ENCODE peak calls at places on chromosomes 1 and 21, in five cellular contexts. C, V, U, S and B are unnamed samples.

GRCh38 chr1:87588445-87588844 is 259.8 kb downstream of the LMO4 start:
- DNase-seq in C (no peak), V (no peak), U (no peak), S (no peak), B (no peak)

GRCh38 chr21:45818904-45819285 is 162.7 kb upstream of the COL6A1 start:
- DNase-seq in C (no peak), V (no peak), U (no peak), S (no peak), B (no peak)

GRCh38 chr1:204438628-204439027 is 27.0 kb upstream of the PPP1R15B start:
- DNase-seq in C (peak; percentile 84), V (peak; percentile 70), U (peak; percentile 48), S (peak; percentile 62), B (no peak)

GRCh38 chr1:165703648-165704047 is 5.3 kb upstream of the ALDH9A1 start:
- DNase-seq in C (no peak), V (no peak), U (no peak), S (no peak), B (no peak)

GRCh38 chr1:161482610-161483009 is 22.6 kb upstream of the FCGR2A start:
- DNase-seq in C (no peak), V (no peak), U (no peak), S (no peak), B (no peak)

GRCh38 chr1:242524571-242525359 is at the start of gene PLD5:
- DNase-seq in C (peak; percentile 30), V (no peak), U (no peak), S (no peak), B (peak; percentile 35)

GRCh38 chr1:110106013-110106941 is 6.0 kb upstream of the UBL4B start:
- DNase-seq in C (peak; percentile 68), V (peak; percentile 80), U (peak; percentile 60), S (peak; percentile 65), B (no peak)

GRCh38 chr1:207999274-207999915 is 88.5 kb upstream of the CD34 start:
- DNase-seq in C (no peak), V (no peak), U (no peak), S (no peak), B (no peak)

GRCh38 chr1:171446396-171446795 is 38.9 kb upstream of the PRRC2C start:
- DNase-seq in C (no peak), V (no peak), U (no peak), S (no peak), B (no peak)

GRCh38 chr1:41716188-41717130 is 202.3 kb downstream of the HIVEP3 start:
- DNase-seq in C (no peak), V (no peak), U (no peak), S (no peak), B (no peak)

GRCh38 chr1:153962088-153963029 is 978 bp downstream of the SLC39A1 start:
- DNase-seq in C (peak; percentile 82), V (peak; percentile 78), U (peak; percentile 26), S (peak; percentile 48), B (peak; percentile 79)

GRCh38 chr1:227318852-227319607 is 738 bp upstream of the CDC42BPA start:
- DNase-seq in C (peak; percentile 61), V (peak; percentile 53), U (peak; percentile 49), S (peak; percentile 55), B (no peak)

GRCh38 chr1:109151146-109151545 is 37.2 kb downstream of the ELAPOR1 start:
- DNase-seq in C (peak; percentile 62), V (no peak), U (no peak), S (peak; percentile 57), B (no peak)

GRCh38 chr1:37038703-37039093 is 4.4 kb upstream of the GRIK3 start:
- DNase-seq in C (no peak), V (no peak), U (no peak), S (no peak), B (no peak)

GRCh38 chr1:101235241-101235695 is 1.6 kb upstream of the S1PR1 start:
- DNase-seq in C (no peak), V (no peak), U (no peak), S (no peak), B (no peak)

GRCh38 chr1:47690341-47691244 is 252.7 kb downstream of the FOXD2 start:
- DNase-seq in C (no peak), V (no peak), U (no peak), S (no peak), B (no peak)

GRCh38 chr21:17682924-17683323 is 70.2 kb upstream of the BTG3 start:
- DNase-seq in C (no peak), V (no peak), U (no peak), S (no peak), B (no peak)

GRCh38 chr21:15659768-15660423 is 69.9 kb upstream of the USP25 start:
- DNase-seq in C (no peak), V (no peak), U (no peak), S (no peak), B (no peak)

GRCh38 chr1:98035587-98035986 is 114.8 kb upstream of the DPYD start:
- DNase-seq in C (no peak), V (no peak), U (no peak), S (no peak), B (no peak)

GRCh38 chr21:45590726-45591618 is 48.7 kb upstream of the SLC19A1 start:
- DNase-seq in C (no peak), V (peak; percentile 49), U (no peak), S (no peak), B (peak; percentile 46)

DNA sequence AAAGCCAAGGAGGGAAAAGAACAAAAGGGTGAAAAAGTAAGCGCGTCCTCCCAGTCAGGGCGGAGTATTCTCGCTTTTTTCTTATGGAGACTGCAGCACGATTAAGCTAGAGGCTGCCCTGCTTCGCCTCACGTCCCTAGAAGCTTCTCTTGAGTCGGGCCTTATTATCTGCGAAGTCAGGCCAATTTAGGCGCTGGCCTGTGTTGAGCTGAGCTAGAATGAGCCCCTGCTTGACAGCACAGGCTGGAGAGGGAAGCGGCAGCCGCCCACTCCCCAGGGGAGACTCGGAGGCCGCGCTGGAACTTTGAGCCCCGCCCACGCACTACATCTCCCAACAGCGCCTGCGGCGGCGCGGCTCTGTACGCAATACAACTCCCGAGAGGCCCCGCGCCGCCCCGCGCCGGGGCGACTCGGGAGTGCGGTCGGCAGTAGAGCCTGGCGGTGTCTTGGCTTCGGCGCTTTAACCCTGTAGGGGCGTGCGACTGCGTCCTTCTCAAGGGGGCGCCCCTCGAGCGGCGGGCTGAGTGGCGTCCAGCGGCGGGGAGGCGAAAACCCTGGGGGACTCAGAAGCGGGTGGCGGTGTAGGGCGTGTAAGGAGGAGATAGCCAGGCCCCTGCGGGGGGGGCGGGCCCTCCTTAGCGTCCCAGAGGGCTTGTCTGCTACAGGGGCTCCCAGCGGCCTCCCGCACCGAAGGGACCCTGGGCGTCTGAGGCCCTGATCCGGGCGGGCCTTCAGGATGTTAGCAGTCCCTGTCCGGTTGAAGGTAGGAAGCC is 888 bp downstream of the ZNF436 start:
- DNase-seq in C (peak; percentile 91), V (peak; percentile 95), U (peak; percentile 88), S (peak; percentile 90), B (peak; percentile 93)
- TF ChIP-seq CTCF in C (no peak), V (no peak), U (no peak), S (peak; percentile 43), B (no peak)

GRCh38 chr1:33045814-33046213 is 9.1 kb upstream of the AK2 start:
- DNase-seq in C (no peak), V (no peak), U (no peak), S (no peak), B (no peak)
- H3K4me1 ChIP-seq in C (peaks cover 10% of the 10 kb centered on the region), V (peaks cover 10% of the 10 kb centered on the region), U (peaks cover 29% of the 10 kb centered on the region), S (no peaks in the 10 kb centered on the region), B (no peaks in the 10 kb centered on the region)

DNA sequence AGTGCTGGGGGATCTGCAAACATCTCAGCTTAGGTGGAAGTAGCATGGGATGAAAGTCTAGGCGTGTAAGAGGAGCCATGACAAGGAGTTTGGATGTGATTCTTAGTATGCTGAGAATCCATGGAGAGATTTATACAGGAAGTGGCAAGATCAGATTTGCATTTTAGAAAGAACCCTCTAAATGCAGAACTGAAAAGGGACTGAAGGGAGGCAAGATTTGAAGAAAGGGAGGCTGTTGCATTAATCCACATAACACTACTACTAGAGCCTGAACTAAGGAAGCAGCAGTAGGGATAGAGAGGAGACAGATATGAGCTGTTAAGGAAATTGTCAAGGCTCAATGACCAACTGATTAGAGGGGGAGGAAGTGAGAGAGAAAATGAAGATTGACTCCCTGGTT is 9.8 kb downstream of the C1orf74 start:
- DNase-seq in C (no peak), V (no peak), U (no peak), S (no peak), B (no peak)
- H3K4me3 ChIP-seq in C (no peak overlapping the region), V (no peak overlapping the region), U (no peak overlapping the region), S (no peak overlapping the region), B (no peak overlapping the region)

GRCh38 chr1:59570524-59570923 is 244.2 kb upstream of the HOOK1 start:
- DNase-seq in C (no peak), V (no peak), U (no peak), S (peak; percentile 80), B (peak; percentile 62)

GRCh38 chr1:59569198-59569597 is 245.6 kb upstream of the HOOK1 start:
- DNase-seq in C (no peak), V (no peak), U (no peak), S (no peak), B (no peak)

GRCh38 chr1:59565611-59566410 is 248.9 kb upstream of the HOOK1 start:
- DNase-seq in C (no peak), V (no peak), U (peak; percentile 25), S (no peak), B (no peak)

GRCh38 chr1:59564192-59564891 is 250.4 kb upstream of the HOOK1 start:
- DNase-seq in C (no peak), V (no peak), U (peak; percentile 43), S (no peak), B (no peak)

DNA sequence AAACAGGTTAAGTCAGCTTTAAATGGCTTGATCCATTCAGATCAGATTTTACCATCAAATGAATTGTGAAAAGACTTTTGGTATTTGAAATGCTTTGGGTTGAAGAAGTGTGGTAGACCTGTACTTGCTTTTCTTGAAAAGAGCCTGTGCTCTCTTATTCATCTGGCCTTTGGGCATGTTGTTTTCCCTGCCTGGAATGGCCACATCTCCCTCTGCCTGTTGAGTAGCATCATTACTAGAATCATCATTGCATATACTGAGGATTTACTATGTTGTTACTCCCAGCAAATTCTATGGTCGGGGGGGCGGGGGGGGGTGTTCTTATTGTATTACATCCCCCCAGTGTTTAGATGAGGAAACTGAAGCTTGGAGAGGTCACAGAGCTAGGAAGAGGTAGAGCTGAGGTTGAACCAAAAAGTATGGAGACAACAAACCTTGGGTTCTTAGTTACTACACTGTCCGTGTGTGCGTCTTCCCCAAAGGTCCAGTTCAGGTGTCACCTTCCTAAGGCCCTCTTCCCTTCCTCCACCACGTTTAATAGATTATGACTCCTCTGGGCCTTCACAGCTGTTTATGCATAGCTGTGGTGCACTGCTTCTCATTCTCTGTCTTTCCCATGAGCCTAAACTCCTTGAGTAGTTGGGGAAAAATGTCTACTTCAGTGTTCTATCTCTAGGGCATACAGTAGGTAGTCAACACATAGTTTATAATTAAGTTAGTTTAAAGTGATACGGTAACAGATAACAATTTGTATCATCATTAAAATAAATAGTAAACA is 246.4 kb upstream of the HOOK1 start:
- DNase-seq in C (no peak), V (no peak), U (no peak), S (peak; percentile 23), B (no peak)
- TF ChIP-seq CTCF in C (no peak), V (no peak), U (no peak), S (no peak), B (no peak)

DNA sequence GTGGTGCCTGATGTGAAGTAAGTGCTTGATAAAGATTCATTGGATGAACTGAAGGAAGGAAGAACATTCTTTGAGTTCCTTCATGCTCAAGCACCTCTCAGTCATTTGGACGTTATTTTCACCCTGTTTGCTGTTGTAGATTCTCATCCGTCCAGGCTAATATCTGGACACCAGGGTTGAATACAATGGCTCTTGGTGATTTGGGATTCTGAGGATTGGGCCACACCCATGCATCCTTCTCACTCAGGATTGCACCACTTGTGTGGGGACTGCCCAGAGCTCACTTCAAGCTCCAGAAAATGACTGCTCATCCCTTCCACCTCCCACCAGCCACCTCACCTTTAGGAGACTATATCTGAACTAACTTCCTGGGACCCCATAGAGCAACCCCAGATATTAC is 117.1 kb upstream of the IPO9 start:
- DNase-seq in C (no peak), V (no peak), U (peak; percentile 43), S (no peak), B (no peak)
- H3K4me1 ChIP-seq in C (peaks cover 56% of the 10 kb centered on the region), V (peaks cover 48% of the 10 kb centered on the region), U (peaks cover 83% of the 10 kb centered on the region), S (peaks cover 48% of the 10 kb centered on the region), B (peaks cover 43% of the 10 kb centered on the region)